ENCODE peak calls at places on chromosomes 11 and 22, in eight cellular contexts. C is PC-3; D is pancreas; Q is upper lobe of right lung; V is thoracic aorta; F is AG04450; A is cardiac muscle cell; S is CD8-positive, alpha-beta memory T cell. K is an unnamed sample. For H3K9me3, the result is how much of the 10 kb centered on the place peaks cover.

GRCh38 chr11:111942826-111943225 is 5.7 kb downstream of the DIXDC1 start:
- DNase-seq in V (no peak), Q (no peak), C (no peak), A (peak), S (no peak), D (no peak), F (no peak), K (no peak)

GRCh38 chr11:102573851-102574250 is 43.3 kb upstream of the MMP7 start:
- DNase-seq in V (no peak), C (no peak), A (peak), F (no peak), S (no peak), D (no peak), Q (no peak), K (no peak)

GRCh38 chr11:125102025-125102424 is 9.4 kb downstream of the TMEM218 start:
- DNase-seq in V (no peak), D (no peak), Q (no peak), C (no peak), S (no peak), A (no peak), F (no peak), K (no peak)

GRCh38 chr11:64028398-64029115 is 7.2 kb upstream of the FLRT1 start:
- DNase-seq in A (peak), Q (no peak), D (no peak), S (no peak), V (no peak), F (no peak), C (no peak), K (no peak)

GRCh38 chr11:65215441-65216076 is 33.8 kb downstream of the CAPN1 start:
- DNase-seq in A (no peak), C (no peak), V (no peak), F (no peak), Q (no peak), D (peak), S (no peak), K (no peak)

GRCh38 chr11:5618807-5619206 is 6.0 kb upstream of the TRIM34 start:
- DNase-seq in D (no peak), F (peak), A (peak), C (peak), V (no peak), Q (no peak), S (no peak), K (no peak)

GRCh38 chr11:14554959-14555358 is 34.8 kb upstream of the PSMA1 start:
- DNase-seq in Q (no peak), V (no peak), D (no peak), S (no peak), F (no peak), A (peak), C (no peak), K (no peak)

GRCh38 chr22:28329582-28330073 is 350.0 kb downstream of the TTC28 start:
- DNase-seq in V (no peak), Q (no peak), F (no peak), A (peak), C (no peak), D (no peak), S (no peak), K (no peak)

GRCh38 chr22:36435516-36436415 is 45.7 kb downstream of the TXN2 start:
- DNase-seq in F (no peak), D (peak), S (peak), Q (no peak), V (no peak), C (no peak), A (no peak), K (peak)

GRCh38 chr11:117505285-117505970 is 177.8 kb downstream of the CEP164 start:
- DNase-seq in D (no peak), A (no peak), S (no peak), Q (no peak), F (no peak), V (no peak), C (no peak), K (no peak)

GRCh38 chr11:129048911-129049310 is 106.2 kb upstream of the TP53AIP1 start:
- DNase-seq in F (no peak), D (no peak), S (no peak), Q (no peak), C (no peak), A (no peak), V (no peak), K (no peak)

GRCh38 chr11:48081151-48082010 is 101.0 kb downstream of the PTPRJ start:
- DNase-seq in D (no peak), S (no peak), A (peak), F (no peak), V (peak), C (no peak), Q (no peak), K (peak)

GRCh38 chr22:37088108-37088605 is 21.4 kb downstream of the TMPRSS6 start:
- DNase-seq in D (no peak), S (no peak), V (no peak), Q (no peak), F (no peak), A (no peak), C (peak), K (no peak)

GRCh38 chr11:9689721-9690120 is 25.8 kb downstream of the SWAP70 start:
- DNase-seq in C (no peak), Q (no peak), F (no peak), V (no peak), A (peak), D (no peak), S (no peak), K (no peak)

GRCh38 chr11:9697766-9698165 is 33.9 kb downstream of the SWAP70 start:
- DNase-seq in V (no peak), D (no peak), C (no peak), S (no peak), F (no peak), A (no peak), Q (no peak), K (no peak)

GRCh38 chr11:9692696-9693095 is 28.8 kb downstream of the SWAP70 start:
- DNase-seq in A (no peak), Q (no peak), F (no peak), C (no peak), D (no peak), V (no peak), S (no peak), K (no peak)

GRCh38 chr11:9691865-9692264 is 28.0 kb downstream of the SWAP70 start:
- DNase-seq in V (no peak), C (peak), F (no peak), S (no peak), A (no peak), D (no peak), Q (no peak), K (no peak)

GRCh38 chr11:9693801-9694553 is 30.1 kb downstream of the SWAP70 start:
- DNase-seq in Q (no peak), F (no peak), A (no peak), D (no peak), V (no peak), S (no peak), C (no peak), K (no peak)
- H3K27ac ChIP-seq in Q (no peak), F (no peak), A (no peak), D (no peak), V (no peak), S (no peak), C (no peak), K (no peak)

DNA sequence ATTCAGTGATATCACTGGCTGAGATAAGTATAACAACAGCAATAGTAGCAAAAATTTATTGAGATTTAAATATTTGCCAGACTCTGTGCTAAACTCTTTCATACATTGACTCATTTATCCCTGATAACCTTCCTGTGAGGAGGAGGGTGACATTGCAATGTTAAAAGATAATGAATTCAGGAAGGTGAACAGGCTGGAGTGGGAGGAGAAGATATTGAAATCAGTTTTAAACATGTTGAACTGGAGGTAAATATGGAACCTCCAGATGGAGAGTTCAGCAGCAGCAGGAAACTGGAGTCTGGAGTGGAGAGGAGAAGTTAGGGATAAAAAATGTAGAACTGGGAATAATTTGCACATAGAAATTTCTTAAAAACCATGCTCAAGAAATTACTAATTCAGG is 142.0 kb upstream of the FAT3 start:
- DNase-seq in F (no peak), S (no peak), V (no peak), Q (no peak), C (no peak), D (no peak), A (no peak), K (no peak)
- H3K9me3 ChIP-seq in F (under half), S (under half), V (under half), Q (under half), C (under half), D (under half), A (under half), K (under half)

GRCh38 chr22:39528080-39528661 is 4.4 kb downstream of the RPS19BP1 start:
- DNase-seq in A (no peak), C (no peak), Q (no peak), S (no peak), D (no peak), F (no peak), V (no peak), K (no peak)
- H3K27ac ChIP-seq in A (peak), C (no peak), Q (no peak), S (no peak), D (no peak), F (peak), V (peak), K (peak)

GRCh38 chr22:47372111-47372581 is 609.7 kb downstream of the TBC1D22A start:
- DNase-seq in S (no peak), V (no peak), C (no peak), F (no peak), Q (no peak), D (peak), A (no peak), K (no peak)

GRCh38 chr22:47372596-47373385 is 610.3 kb downstream of the TBC1D22A start:
- DNase-seq in S (no peak), Q (peak), C (no peak), V (no peak), A (no peak), D (no peak), F (no peak), K (no peak)

GRCh38 chr22:47374273-47374771 is 611.9 kb downstream of the TBC1D22A start:
- DNase-seq in F (no peak), V (no peak), Q (peak), C (no peak), S (no peak), D (no peak), A (no peak), K (no peak)

GRCh38 chr22:47374901-47375575 is 612.6 kb downstream of the TBC1D22A start:
- DNase-seq in D (peak), F (no peak), Q (peak), S (no peak), V (no peak), A (no peak), C (no peak), K (no peak)

GRCh38 chr22:47373648-47374272 is 611.3 kb downstream of the TBC1D22A start:
- DNase-seq in S (no peak), V (no peak), Q (no peak), D (no peak), C (no peak), F (no peak), A (no peak), K (no peak)
- H3K9me3 ChIP-seq in S (under half), V (under half), Q (under half), D (under half), C (under half), F (under half), A (under half), K (under half)

K was measured in CD4-positive, alpha-beta T cell.